ENCODE peak calls at places on chromosome 21, in five cellular contexts. E, X, M, D and F are unnamed samples.

GRCh38 chr21:43659136-43660000 is at the start of the genes HSF2BP and RRP1B:
- DNase-seq in E (peak), X (peak), M (peak), D (peak), F (peak)

GRCh38 chr21:35026617-35027557 is 22.2 kb downstream of the RUNX1 start:
- DNase-seq in E (no peak), X (no peak), M (peak), D (peak), F (no peak)

GRCh38 chr21:36776981-36777617 is 78.2 kb downstream of the SIM2 start:
- DNase-seq in E (no peak), D (no peak), M (no peak), X (no peak), F (no peak)

GRCh38 chr21:46037338-46038325 is 56.1 kb downstream of the COL6A1 start:
- DNase-seq in M (peak), E (no peak), X (no peak), D (no peak), F (no peak)

GRCh38 chr21:41316200-41316599 is 401 bp upstream of the FAM3B start:
- DNase-seq in D (no peak), M (no peak), X (no peak), E (no peak), F (no peak)

GRCh38 chr21:28727809-28728208 is 264.9 kb downstream of the LTN1 start:
- DNase-seq in M (no peak), D (no peak), X (no peak), E (no peak), F (no peak)

GRCh38 chr21:46145840-46146691 is 9.3 kb downstream of the FTCD start:
- DNase-seq in M (no peak), E (no peak), X (no peak), D (no peak), F (no peak)

GRCh38 chr21:31675960-31676359 is 16.5 kb downstream of the SOD1 start:
- DNase-seq in M (no peak), D (no peak), E (no peak), X (no peak), F (no peak)

GRCh38 chr21:31873275-31873695 is 465 bp downstream of the HUNK start:
- DNase-seq in D (no peak), X (peak), M (peak), E (no peak), F (peak)

GRCh38 chr21:30468912-30469812 is 11.0 kb downstream of the KRTAP19-1 start:
- DNase-seq in X (no peak), D (no peak), M (no peak), E (no peak), F (no peak)

GRCh38 chr21:41868062-41868710 is 11.0 kb downstream of the PRDM15 start:
- DNase-seq in M (no peak), X (no peak), D (no peak), E (no peak), F (no peak)

GRCh38 chr21:32726742-32727477 is 903 bp downstream of the SYNJ1 start:
- DNase-seq in D (peak), M (no peak), X (peak), E (no peak), F (peak)

GRCh38 chr21:44962481-44962966 is 22.7 kb downstream of the SLX9 start:
- DNase-seq in M (no peak), E (no peak), X (no peak), D (no peak), F (no peak)
- TF ChIP-seq JUND in M (no peak), E (no peak), X (peak), D (no peak), F (no peak)

GRCh38 chr21:26085100-26085499 is 85.5 kb downstream of the APP start:
- DNase-seq in X (no peak), M (no peak), E (no peak), D (no peak), F (no peak)

GRCh38 chr21:26082549-26082948 is 88.0 kb downstream of the APP start:
- DNase-seq in X (no peak), D (no peak), M (no peak), E (no peak), F (no peak)

GRCh38 chr21:26087223-26087918 is 83.2 kb downstream of the APP start:
- DNase-seq in E (no peak), D (no peak), X (no peak), M (no peak), F (no peak)

GRCh38 chr21:26089730-26090129 is 80.8 kb downstream of the APP start:
- DNase-seq in X (no peak), E (no peak), M (no peak), D (no peak), F (no peak)

GRCh38 chr21:26085882-26086281 is 84.7 kb downstream of the APP start:
- DNase-seq in M (no peak), E (no peak), D (no peak), X (no peak), F (no peak)
- TF ChIP-seq JUND in M (no peak), E (no peak), D (no peak), X (no peak), F (no peak)

DNA sequence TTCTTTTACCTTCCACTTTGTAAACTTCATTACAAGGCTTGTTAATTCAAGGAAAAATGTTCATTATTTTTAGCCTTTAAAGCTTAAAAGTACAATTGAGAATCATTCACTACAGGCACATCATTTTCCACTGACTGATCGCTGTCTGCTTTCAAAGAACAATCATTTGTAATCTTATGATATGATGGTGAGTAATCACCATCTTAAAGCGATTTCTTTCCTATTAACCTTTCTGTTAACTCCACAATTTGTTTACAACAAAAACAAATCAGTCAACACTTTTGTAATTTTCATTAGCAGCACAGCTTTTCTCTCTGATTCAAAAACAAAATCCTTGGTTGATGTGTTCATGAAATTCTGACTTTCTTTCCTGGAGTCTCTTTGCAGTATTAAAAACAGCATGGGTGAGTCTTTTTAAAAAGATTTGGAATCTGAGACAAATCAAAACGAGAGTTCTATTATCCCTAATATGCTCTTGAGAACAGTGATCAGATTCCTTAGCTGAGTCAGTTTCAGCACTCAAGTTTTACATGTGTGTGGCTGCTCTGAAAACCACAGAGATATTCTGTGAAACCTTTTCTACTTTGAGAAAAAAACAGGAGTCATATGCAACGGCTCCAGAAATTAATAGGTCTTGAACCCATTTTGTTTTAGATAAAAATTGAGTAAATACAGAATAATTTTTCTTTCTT is 145.8 kb upstream of the TMPRSS15 start:
- DNase-seq in X (no peak), M (no peak), E (no peak), D (no peak), F (no peak)
- TF ChIP-seq JUND in X (no peak), M (no peak), E (no peak), D (no peak), F (no peak)

GRCh38 chr21:44946254-44947041 is 6.6 kb downstream of the SLX9 start:
- DNase-seq in D (no peak), M (no peak), X (no peak), E (no peak), F (no peak)

GRCh38 chr21:44947111-44947929 is 7.5 kb downstream of the SLX9 start:
- DNase-seq in X (no peak), D (no peak), E (no peak), M (no peak), F (no peak)

GRCh38 chr21:44948426-44949120 is 8.7 kb downstream of the SLX9 start:
- DNase-seq in E (no peak), X (no peak), M (no peak), D (no peak), F (no peak)

GRCh38 chr21:44949161-44950015 is 9.6 kb downstream of the SLX9 start:
- DNase-seq in E (peak), D (peak), X (peak), M (peak), F (peak)

GRCh38 chr21:44947930-44948331 is 8.1 kb downstream of the SLX9 start:
- DNase-seq in M (no peak), D (no peak), E (no peak), X (no peak), F (no peak)
- TF ChIP-seq JUND in M (no peak), D (no peak), E (no peak), X (no peak), F (no peak)